ENCODE peak calls at places on chromosomes 1 and 21, in seven cellular contexts. Q, O, F, P, Z, C and L are unnamed samples. For H3K9me3, the result is how much of the 10 kb centered on the place peaks cover.

GRCh38 chr1:154992721-154993571 is 440 bp upstream of the LENEP start:
- DNase-seq in Q (no peak), O (no peak), F (peak), P (no peak), Z (no peak), C (no peak), L (no peak)

GRCh38 chr1:26854953-26855352 is 8.0 kb upstream of the SFN start:
- DNase-seq in Q (no peak), O (peak), F (no peak), P (no peak), Z (no peak), C (no peak), L (no peak)

GRCh38 chr1:206860165-206860564 is 5.3 kb upstream of the IL20 start:
- DNase-seq in Q (no peak), O (no peak), F (no peak), P (no peak), Z (no peak), C (no peak), L (no peak)

GRCh38 chr1:160811147-160811546 is 15.2 kb downstream of the LY9 start:
- DNase-seq in Q (no peak), O (no peak), F (no peak), P (no peak), Z (no peak), C (no peak), L (no peak)

GRCh38 chr1:162697140-162697895 is 65.1 kb downstream of the DDR2 start:
- DNase-seq in Q (no peak), O (no peak), F (no peak), P (no peak), Z (no peak), C (no peak), L (no peak)

GRCh38 chr1:29544406-29544805 is 308.1 kb downstream of the PTPRU start:
- DNase-seq in Q (no peak), O (no peak), F (no peak), P (no peak), Z (no peak), C (no peak), L (no peak)

GRCh38 chr1:157992031-157992568 is 1.3 kb upstream of the KIRREL1 start:
- DNase-seq in Q (peak), O (peak), F (no peak), P (peak), Z (no peak), C (peak), L (peak)

GRCh38 chr21:37445228-37445627 is 78.7 kb downstream of the DYRK1A start:
- DNase-seq in Q (no peak), O (no peak), F (no peak), P (no peak), Z (no peak), C (no peak), L (no peak)

GRCh38 chr1:191757003-191757402 is 401.3 kb upstream of the RGS18 start:
- DNase-seq in Q (no peak), O (no peak), F (no peak), P (no peak), Z (no peak), C (no peak), L (no peak)

GRCh38 chr1:156260896-156261295 is 13.0 kb upstream of the PAQR6 start:
- DNase-seq in Q (no peak), O (no peak), F (no peak), P (no peak), Z (no peak), C (no peak), L (no peak)

GRCh38 chr1:40036574-40036973 is 4.0 kb upstream of the CAP1 start:
- DNase-seq in Q (no peak), O (peak), F (no peak), P (peak), Z (no peak), C (peak), L (peak)

GRCh38 chr1:98323906-98324358 is 337.6 kb upstream of the SNX7 start:
- DNase-seq in Q (no peak), O (no peak), F (no peak), P (no peak), Z (peak), C (peak), L (peak)

GRCh38 chr21:37463083-37463780 is 96.7 kb downstream of the DYRK1A start:
- DNase-seq in Q (no peak), O (no peak), F (no peak), P (no peak), Z (peak), C (no peak), L (peak)

GRCh38 chr1:42484382-42484781 is 21.3 kb downstream of the CCDC30 start:
- DNase-seq in Q (no peak), O (no peak), F (no peak), P (no peak), Z (no peak), C (no peak), L (no peak)

GRCh38 chr1:57411262-57411661 is 12.6 kb downstream of the DAB1 start:
- DNase-seq in Q (no peak), O (no peak), F (no peak), P (no peak), Z (no peak), C (peak), L (no peak)

GRCh38 chr21:14675774-14676530 is 129.8 kb upstream of the SAMSN1 start:
- DNase-seq in Q (no peak), O (no peak), F (no peak), P (no peak), Z (no peak), C (no peak), L (no peak)

GRCh38 chr1:33433509-33434362 is 2.8 kb upstream of the PHC2 start:
- DNase-seq in Q (no peak), O (no peak), F (no peak), P (peak), Z (peak), C (peak), L (no peak)

GRCh38 chr1:116667577-116668105 is at the start of gene IGSF3:
- DNase-seq in Q (peak), O (peak), F (peak), P (peak), Z (no peak), C (peak), L (peak)

GRCh38 chr1:25022361-25023189 is 92.5 kb upstream of the RUNX3 start:
- DNase-seq in Q (peak), O (peak), F (peak), P (no peak), Z (peak), C (peak), L (peak)

GRCh38 chr1:65372557-65372956 is 47.9 kb upstream of the LEPR start:
- DNase-seq in Q (no peak), O (no peak), F (no peak), P (no peak), Z (no peak), C (no peak), L (no peak)

GRCh38 chr1:173302890-173303829 is 96.0 kb upstream of the TNFSF4 start:
- DNase-seq in Q (no peak), O (no peak), F (no peak), P (no peak), Z (no peak), C (no peak), L (no peak)

GRCh38 chr1:193569696-193570269 is 383.4 kb upstream of the B3GALT2 start:
- DNase-seq in Q (no peak), O (no peak), F (no peak), P (no peak), Z (no peak), C (no peak), L (no peak)

GRCh38 chr1:20552728-20553571 is 577 bp downstream of the FAM43B start:
- DNase-seq in Q (no peak), O (no peak), F (no peak), P (no peak), Z (no peak), C (peak), L (no peak)

GRCh38 chr1:154840557-154841176 is 29.4 kb downstream of the KCNN3 start:
- DNase-seq in Q (no peak), O (no peak), F (no peak), P (no peak), Z (no peak), C (no peak), L (no peak)

GRCh38 chr1:15185617-15186016 is 32.1 kb downstream of the TMEM51 start:
- DNase-seq in Q (no peak), O (no peak), F (no peak), P (no peak), Z (no peak), C (no peak), L (no peak)

GRCh38 chr1:216523449-216524190 is 100.4 kb upstream of the USH2A start:
- DNase-seq in Q (no peak), O (no peak), F (no peak), P (no peak), Z (no peak), C (no peak), L (no peak)

GRCh38 chr1:64505232-64505943 is 35.5 kb downstream of the CACHD1 start:
- DNase-seq in Q (no peak), O (no peak), F (peak), P (peak), Z (no peak), C (peak), L (peak)

GRCh38 chr1:7805460-7805859 is 21.4 kb downstream of the PER3 start:
- DNase-seq in Q (no peak), O (no peak), F (no peak), P (no peak), Z (no peak), C (no peak), L (no peak)

GRCh38 chr1:24108334-24109165 is 3.4 kb downstream of the MYOM3 start:
- DNase-seq in Q (no peak), O (no peak), F (peak), P (no peak), Z (peak), C (peak), L (no peak)

GRCh38 chr1:229309074-229309473 is 33.8 kb downstream of the CCSAP start:
- DNase-seq in Q (no peak), O (no peak), F (no peak), P (no peak), Z (no peak), C (no peak), L (no peak)

GRCh38 chr1:36157115-36157903 is 1.3 kb downstream of the MAP7D1 start:
- DNase-seq in Q (no peak), O (no peak), F (no peak), P (no peak), Z (no peak), C (no peak), L (no peak)

GRCh38 chr1:110003747-110004428 is 19.3 kb downstream of the AHCYL1 start:
- DNase-seq in Q (peak), O (peak), F (no peak), P (peak), Z (peak), C (peak), L (peak)

GRCh38 chr1:15703562-15703961 is 19.4 kb downstream of the PLEKHM2 start:
- DNase-seq in Q (peak), O (peak), F (no peak), P (peak), Z (no peak), C (peak), L (peak)

GRCh38 chr1:40594187-40594531 is 62.7 kb downstream of the ZNF684 start:
- DNase-seq in Q (no peak), O (no peak), F (no peak), P (no peak), Z (no peak), C (no peak), L (no peak)

GRCh38 chr1:227898502-227899140 is 49.1 kb downstream of the WNT9A start:
- DNase-seq in Q (no peak), O (no peak), F (peak), P (peak), Z (no peak), C (peak), L (no peak)

GRCh38 chr1:241413386-241413785 is 56.4 kb upstream of the RGS7 start:
- DNase-seq in Q (no peak), O (no peak), F (no peak), P (no peak), Z (no peak), C (no peak), L (no peak)

GRCh38 chr1:22850281-22850680 is 122.4 kb downstream of the LACTBL1 start:
- DNase-seq in Q (no peak), O (no peak), F (no peak), P (no peak), Z (no peak), C (no peak), L (no peak)

GRCh38 chr1:9198538-9199361 is 35.8 kb upstream of the H6PD start:
- DNase-seq in Q (no peak), O (no peak), F (no peak), P (no peak), Z (no peak), C (peak), L (no peak)

GRCh38 chr1:9201421-9202239 is 32.9 kb upstream of the H6PD start:
- DNase-seq in Q (peak), O (no peak), F (no peak), P (peak), Z (no peak), C (no peak), L (no peak)

GRCh38 chr1:9197186-9198099 is 37.1 kb upstream of the H6PD start:
- DNase-seq in Q (no peak), O (no peak), F (no peak), P (no peak), Z (no peak), C (peak), L (no peak)

GRCh38 chr1:9202240-9202870 is 32.2 kb upstream of the H6PD start:
- DNase-seq in Q (no peak), O (no peak), F (no peak), P (no peak), Z (no peak), C (no peak), L (no peak)

DNA sequence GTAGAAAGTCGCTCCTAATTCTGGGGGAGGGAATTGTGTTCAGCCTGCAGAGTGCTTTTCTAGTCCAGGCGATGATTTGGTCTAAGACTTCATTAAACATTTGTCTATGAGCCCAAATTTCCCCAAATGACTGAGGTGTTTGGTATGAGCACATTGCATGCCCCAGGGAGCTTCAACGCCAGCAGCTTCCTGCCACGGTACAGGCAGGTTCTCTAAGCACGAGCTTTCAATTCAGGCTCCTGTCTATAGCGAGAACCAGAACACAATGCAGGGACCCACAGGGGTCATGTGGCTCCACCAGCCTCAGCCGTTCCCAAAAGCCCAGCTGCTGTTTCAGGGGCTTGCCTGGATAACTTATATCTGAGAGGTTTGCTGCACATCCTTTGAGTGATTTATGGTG is 34.1 kb upstream of the H6PD start:
- DNase-seq in Q (no peak), O (no peak), F (no peak), P (no peak), Z (no peak), C (no peak), L (no peak)
- TF ChIP-seq POLR2A in Q (no peak), O (no peak), F (no peak), P (no peak), Z (no peak), C (no peak), L (no peak)

DNA sequence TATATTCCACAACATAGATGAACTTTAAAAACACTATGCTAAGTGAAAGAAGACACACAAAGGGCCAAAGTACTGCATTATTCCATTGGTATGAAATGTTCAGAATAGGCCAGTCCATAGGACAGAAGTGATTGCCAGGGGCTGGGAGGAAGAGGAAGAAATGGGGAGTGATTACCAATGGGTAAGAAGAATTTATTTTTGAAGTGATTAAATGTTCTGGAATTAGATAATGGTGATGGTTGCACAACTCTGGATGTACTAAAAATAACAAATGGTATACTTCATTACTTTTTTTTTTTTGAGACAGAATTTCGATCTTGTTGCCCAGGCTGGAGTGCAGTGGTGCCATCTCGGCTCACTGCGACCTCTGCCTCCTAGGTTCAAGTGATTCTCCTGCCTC is 61.7 kb downstream of the CHD5 start:
- DNase-seq in Q (no peak), O (no peak), F (peak), P (no peak), Z (no peak), C (no peak), L (no peak)
- H3K9me3 ChIP-seq in Q (under half), O (under half), F (under half), P (under half), Z (under half), C (under half), L (under half)

GRCh38 chr1:45327644-45328515 is 1.2 kb downstream of the HPDL start:
- DNase-seq in Q (no peak), O (no peak), F (no peak), P (no peak), Z (no peak), C (no peak), L (no peak)

GRCh38 chr1:45328680-45329079 is 2.0 kb downstream of the HPDL start:
- DNase-seq in Q (no peak), O (no peak), F (no peak), P (no peak), Z (no peak), C (no peak), L (no peak)

GRCh38 chr1:45325816-45326506 is 734 bp upstream of the HPDL start:
- DNase-seq in Q (no peak), O (no peak), F (no peak), P (no peak), Z (no peak), C (no peak), L (peak)

GRCh38 chr1:45329445-45329844 is 2.8 kb downstream of the HPDL start:
- DNase-seq in Q (no peak), O (no peak), F (no peak), P (no peak), Z (no peak), C (no peak), L (no peak)

DNA sequence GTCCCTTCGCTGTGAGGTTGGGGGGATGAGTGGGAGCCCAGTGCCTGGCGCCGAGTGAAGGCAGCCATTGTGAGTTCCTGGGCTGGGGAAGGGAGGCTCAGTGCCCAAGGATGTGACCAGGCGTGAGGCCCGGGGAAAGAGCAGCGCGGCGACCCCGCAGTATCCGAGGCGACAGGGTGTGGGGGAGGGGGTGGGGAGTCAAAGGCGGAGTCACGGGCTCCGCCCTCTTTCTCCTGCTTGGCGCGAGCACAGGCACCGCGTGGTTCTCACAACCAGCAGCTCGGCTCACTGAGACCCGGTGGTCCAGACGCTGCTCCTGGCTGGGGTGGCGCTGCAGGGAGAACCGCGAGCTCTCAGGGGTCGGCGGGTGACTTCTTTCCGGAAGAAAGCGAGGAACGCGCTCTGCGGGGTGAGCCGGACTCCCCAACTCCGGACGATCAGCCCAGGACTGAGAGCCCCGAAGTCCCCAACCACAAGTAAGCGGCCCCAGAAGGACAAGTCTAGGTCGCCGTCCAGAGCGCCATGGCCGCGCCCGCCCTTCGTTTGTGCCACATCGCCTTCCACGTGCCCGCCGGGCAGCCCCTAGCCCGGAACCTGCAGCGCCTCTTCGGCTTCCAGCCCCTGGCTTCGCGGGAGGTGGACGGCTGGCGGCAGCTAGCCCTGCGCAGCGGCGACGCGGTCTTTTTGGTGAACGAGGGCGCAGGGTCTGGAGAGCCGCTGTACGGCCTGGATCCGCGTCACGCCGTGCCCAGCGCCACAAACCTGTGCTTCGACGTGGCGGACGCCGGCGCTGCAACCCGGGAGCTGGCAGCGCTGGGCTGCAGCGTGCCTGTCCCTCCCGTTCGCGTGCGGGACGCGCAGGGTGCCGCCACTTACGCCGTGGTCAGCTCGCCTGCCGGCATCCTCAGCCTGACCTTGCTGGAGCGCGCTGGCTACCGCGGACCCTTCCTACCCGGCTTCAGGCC is at the start of gene HPDL:
- DNase-seq in Q (no peak), O (peak), F (peak), P (peak), Z (no peak), C (peak), L (peak)
- TF ChIP-seq POLR2A in Q (no peak), O (no peak), F (no peak), P (no peak), Z (no peak), C (no peak), L (no peak)

GRCh38 chr1:89440911-89441310 is 77.1 kb downstream of the GBP6 start:
- DNase-seq in Q (no peak), O (no peak), F (no peak), P (no peak), Z (no peak), C (no peak), L (no peak)

GRCh38 chr1:89436856-89437255 is 73.0 kb downstream of the GBP6 start:
- DNase-seq in Q (no peak), O (no peak), F (no peak), P (no peak), Z (no peak), C (no peak), L (no peak)
- H3K9me3 ChIP-seq in Q (under half), O (under half), F (under half), P (under half), Z (under half), C (under half), L (under half)

GRCh38 chr1:53220171-53220961 is at the start of gene CZIB:
- DNase-seq in Q (peak), O (peak), F (peak), P (peak), Z (peak), C (peak), L (peak)
- TF ChIP-seq POLR2A in Q (peak), O (peak), F (peak), P (peak), Z (peak), C (no peak), L (peak)